ENCODE peak calls at places on chromosome 1, in six cellular contexts. M is kidney; A is Calu3; V is activated CD8-positive, alpha-beta T cell treated with anti-CD3 and anti-CD28 coated beads for 36 hours; X is natural killer cell; Y is lung. C is an unnamed sample.

GRCh38 chr1:87113313-87113712 is 198.9 kb downstream of the HS2ST1 start:
- DNase-seq in V (no peak), Y (no peak), M (no peak), X (no peak), A (no peak), C (no peak)

GRCh38 chr1:64901663-64902062 is 64.7 kb downstream of the JAK1 start:
- DNase-seq in A (no peak), M (no peak), X (no peak), V (no peak), Y (no peak), C (no peak)

GRCh38 chr1:234881893-234882771 is 246.5 kb downstream of the TOMM20 start:
- DNase-seq in A (no peak), M (no peak), V (peak; percentile 53), X (no peak), Y (no peak), C (peak; percentile 81)

GRCh38 chr1:27299385-27300252 is 22.3 kb upstream of the TMEM222 start:
- DNase-seq in X (no peak), A (no peak), Y (peak; percentile 36), V (no peak), M (peak; percentile 79), C (no peak)

GRCh38 chr1:31669786-31670582 is 25.3 kb upstream of the PEF1 start:
- DNase-seq in A (peak; percentile 83), Y (peak; percentile 86), V (peak; percentile 40), X (no peak), M (peak; percentile 92), C (no peak)

GRCh38 chr1:110634455-110635281 is 28.5 kb upstream of the KCNA2 start:
- DNase-seq in V (peak; percentile 89), Y (peak; percentile 75), X (no peak), A (peak; percentile 66), M (peak; percentile 92), C (peak; percentile 71)

GRCh38 chr1:96416111-96416595 is 305.4 kb upstream of the PTBP2 start:
- DNase-seq in Y (no peak), V (no peak), A (no peak), X (no peak), M (no peak), C (no peak)

GRCh38 chr1:202622388-202622787 is 87.9 kb downstream of the SYT2 start:
- DNase-seq in M (no peak), A (no peak), V (no peak), Y (no peak), X (no peak), C (no peak)

GRCh38 chr1:27789511-27790154 is 16.6 kb downstream of the STX12 start:
- DNase-seq in X (no peak), A (no peak), V (no peak), M (no peak), Y (no peak), C (no peak)

GRCh38 chr1:42971848-42972291 is 13.2 kb upstream of the SLC2A1 start:
- DNase-seq in A (no peak), X (no peak), Y (no peak), M (no peak), V (no peak), C (no peak)

GRCh38 chr1:119531606-119532323 is 24.8 kb downstream of the HSD3B1 start:
- DNase-seq in M (no peak), V (no peak), X (no peak), A (no peak), Y (no peak), C (no peak)

GRCh38 chr1:47785561-47786271 is 211.5 kb downstream of the TRABD2B start:
- DNase-seq in V (no peak), M (no peak), A (no peak), Y (no peak), X (no peak), C (no peak)

GRCh38 chr1:67722292-67722944 is 37.4 kb downstream of the GADD45A start:
- DNase-seq in V (no peak), Y (no peak), M (no peak), X (no peak), A (no peak), C (no peak)

GRCh38 chr1:82921759-82922158 is 1077.2 kb downstream of the TTLL7 start:
- DNase-seq in V (no peak), M (no peak), Y (no peak), A (no peak), X (no peak), C (no peak)

GRCh38 chr1:82919828-82920227 is 1079.1 kb downstream of the TTLL7 start:
- DNase-seq in M (no peak), A (no peak), Y (no peak), X (no peak), V (no peak), C (no peak)

GRCh38 chr1:82923957-82924356 is 1075.0 kb downstream of the TTLL7 start:
- DNase-seq in V (no peak), Y (no peak), A (no peak), M (no peak), X (no peak), C (no peak)

DNA sequence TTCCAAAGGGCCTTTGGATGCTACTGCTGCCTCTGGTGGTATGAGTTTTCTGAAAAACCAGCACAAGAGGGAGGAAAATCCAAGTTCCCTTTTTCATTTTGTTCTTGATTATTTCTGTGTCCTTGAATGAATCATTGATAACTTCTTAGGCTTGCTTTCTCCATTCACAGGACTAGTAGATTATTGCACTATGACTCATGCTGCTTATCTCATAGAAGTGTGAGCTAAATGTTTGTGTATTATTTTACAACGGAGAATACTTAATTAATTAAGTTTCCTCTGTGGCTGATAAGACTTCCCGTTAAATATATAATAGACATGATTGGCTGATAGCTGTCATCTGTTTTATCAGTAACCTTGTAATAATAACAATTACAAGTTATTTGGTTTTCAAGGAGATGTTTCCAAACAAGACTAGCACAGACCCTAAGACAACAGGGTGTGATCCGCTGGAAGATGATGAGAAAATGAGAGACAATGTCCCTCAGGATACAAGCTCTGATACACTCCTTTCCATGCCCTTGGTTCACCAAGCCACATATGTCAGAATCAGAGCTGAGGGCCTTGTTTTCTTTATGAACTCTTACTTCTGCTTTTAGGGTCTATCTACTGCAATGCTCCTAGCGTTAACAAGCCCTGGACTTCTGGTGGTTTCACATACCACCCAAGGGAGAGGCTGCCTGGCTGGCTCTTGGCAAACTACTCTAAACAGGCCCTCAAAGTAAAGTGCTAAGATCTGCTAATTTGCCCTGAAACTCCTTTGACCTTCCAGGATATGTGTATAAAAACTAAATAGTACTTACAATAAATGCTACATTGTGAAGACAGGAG is 1078.3 kb downstream of the TTLL7 start:
- DNase-seq in M (no peak), A (peak; percentile 11), X (no peak), Y (no peak), V (no peak), C (no peak)
- TF ChIP-seq CTCF in M (no peak), A (no peak), X (no peak), Y (no peak), V (no peak), C (no peak)

DNA sequence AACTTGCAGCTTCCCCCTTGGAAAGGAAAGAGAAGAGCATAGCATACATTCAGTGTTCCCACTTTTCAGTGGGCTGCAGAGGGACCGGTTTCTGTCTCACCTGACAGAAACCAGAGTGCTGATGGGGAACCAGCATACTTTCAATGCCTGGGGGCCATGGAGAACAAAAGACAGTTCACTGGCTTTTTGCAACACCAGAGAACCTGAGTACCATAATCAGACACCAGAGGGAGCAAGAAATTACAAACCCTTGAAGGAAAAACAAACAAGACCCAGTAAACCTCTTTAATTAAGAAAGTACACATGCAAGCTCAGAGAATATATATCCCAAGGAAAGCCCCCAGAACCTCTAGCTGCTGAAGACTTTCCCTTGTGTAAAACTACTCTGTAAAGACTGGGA is 51.1 kb downstream of the CSMD2 start:
- DNase-seq in X (no peak), Y (no peak), M (no peak), V (no peak), A (peak; percentile 4), C (peak; percentile 26)
- TF ChIP-seq CTCF in X (no peak), Y (no peak), M (no peak), V (no peak), A (no peak), C (peak; percentile 50)

GRCh38 chr1:29117381-29117780 is 6.3 kb downstream of the TMEM200B start:
- DNase-seq in Y (no peak), M (no peak), A (no peak), X (no peak), V (no peak), C (no peak)
- TF ChIP-seq CTCF in Y (no peak), M (no peak), A (no peak), X (no peak), V (no peak), C (no peak)

GRCh38 chr1:88685239-88685604 is 1.1 kb downstream of the PKN2 start:
- DNase-seq in V (no peak), X (no peak), Y (no peak), M (no peak), A (no peak), C (no peak)

GRCh38 chr1:88684482-88685238 is 587 bp downstream of the PKN2 start:
- DNase-seq in X (peak; percentile 51), M (peak; percentile 90), A (peak; percentile 77), V (peak; percentile 79), Y (peak; percentile 61), C (peak; percentile 71)

GRCh38 chr1:88683516-88683847 is 591 bp upstream of the PKN2 start:
- DNase-seq in V (peak; percentile 71), X (peak; percentile 49), M (peak; percentile 84), A (peak; percentile 65), Y (peak; percentile 65), C (peak; percentile 40)

GRCh38 chr1:88681223-88681622 is 2.9 kb upstream of the PKN2 start:
- DNase-seq in M (no peak), X (no peak), Y (no peak), V (no peak), A (no peak), C (no peak)

DNA sequence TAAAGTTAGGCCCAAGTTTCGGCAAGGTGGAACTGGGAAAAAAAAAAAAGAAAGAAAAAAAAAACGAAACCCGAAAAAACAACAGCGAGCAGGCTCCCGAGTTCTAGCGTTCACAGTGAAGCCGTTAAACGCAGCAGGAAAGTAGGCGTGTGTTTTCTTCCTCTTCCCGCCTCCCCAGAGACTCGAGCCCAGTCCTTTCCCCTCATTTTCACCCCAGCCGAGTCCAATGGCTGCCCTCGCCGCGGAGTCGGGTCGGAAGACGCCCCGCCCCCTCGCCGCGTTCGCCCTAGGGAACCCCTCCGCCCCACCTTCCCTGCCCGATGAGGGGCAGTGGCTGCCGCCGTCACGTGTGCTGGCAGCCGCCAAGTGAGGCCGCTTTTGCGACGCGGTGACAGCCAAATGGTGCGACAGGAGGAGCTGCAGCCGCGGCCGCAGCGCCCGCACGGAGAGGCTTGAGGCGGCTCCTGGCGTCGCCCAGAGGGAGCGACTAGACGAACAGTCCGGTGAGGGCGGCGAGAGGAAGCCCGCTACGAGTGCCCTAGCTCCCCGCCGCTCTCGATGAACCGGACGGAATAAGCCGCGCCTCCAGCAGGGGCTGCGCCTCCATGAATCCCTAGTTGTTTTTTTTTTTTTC is at the start of gene PKN2:
- DNase-seq in Y (peak; percentile 97), M (peak; percentile 99), X (peak; percentile 95), A (peak; percentile 98), V (peak; percentile 97), C (peak; percentile 95)
- TF ChIP-seq CTCF in Y (no peak), M (peak; percentile 19), X (no peak), A (no peak), V (no peak), C (peak; percentile 46)

GRCh38 chr1:23916209-23917131 is 3.3 kb upstream of the CNR2 start:
- DNase-seq in Y (peak; percentile 73), A (peak; percentile 74), X (peak; percentile 57), V (peak; percentile 83), M (no peak), C (peak; percentile 82)
- TF ChIP-seq CTCF in Y (peak; percentile 53), A (peak; percentile 57), X (peak; percentile 79), V (peak; percentile 82), M (peak; percentile 61), C (peak; percentile 88)

GRCh38 chr1:213315571-213315970 is 264.5 kb downstream of the RPS6KC1 start:
- DNase-seq in Y (no peak), V (no peak), A (no peak), M (no peak), X (no peak), C (no peak)
- TF ChIP-seq CTCF in Y (no peak), V (no peak), A (no peak), M (no peak), X (no peak), C (no peak)

C was measured in GM13977.